ENCODE peak calls at places on chromosomes 13 and 19, in nine cellular contexts. E is GM12878, W is GM23338, F is keratinocyte, Z is K562, N is astrocyte, L is PC-3, U is neuronal stem cell, D is IMR-90. T is an unnamed sample.

GRCh38 chr19:17418710-17419109 is 1.1 kb upstream of the MVB12A start:
- DNase-seq in E (no peak), N (no peak), L (no peak), F (no peak), D (no peak), U (no peak), Z (no peak), W (no peak), T (no peak)

GRCh38 chr13:66040506-66040905 is 1189.6 kb downstream of the PCDH9 start:
- DNase-seq in F (no peak), N (no peak), W (no peak), D (no peak), U (no peak), E (no peak), Z (no peak), L (no peak), T (no peak)

GRCh38 chr13:113616281-113616906 is 31.8 kb downstream of the TFDP1 start:
- DNase-seq in U (no peak), L (no peak), N (no peak), D (peak), Z (no peak), W (no peak), F (no peak), E (no peak), T (peak)

GRCh38 chr13:27226991-27227390 is 24.4 kb upstream of the RPL21 start:
- DNase-seq in N (no peak), E (no peak), Z (no peak), L (no peak), U (no peak), F (no peak), W (no peak), D (no peak), T (no peak)

GRCh38 chr19:343941-344624 is 513 bp downstream of the MIER2 start:
- DNase-seq in Z (peak), E (no peak), W (peak), F (no peak), U (peak), N (no peak), L (no peak), D (no peak), T (peak)

GRCh38 chr13:50085063-50085462 is 69.8 kb downstream of the KCNRG start:
- DNase-seq in U (peak), N (no peak), Z (peak), F (no peak), L (peak), E (no peak), D (peak), W (peak), T (peak)

GRCh38 chr19:19540707-19541515 is 2.8 kb downstream of the CILP2 start:
- DNase-seq in L (peak), N (no peak), W (peak), E (no peak), Z (peak), U (peak), F (peak), D (no peak), T (peak)

GRCh38 chr13:112859817-112860190 is 109.2 kb upstream of the MCF2L start:
- DNase-seq in W (no peak), Z (no peak), D (peak), N (peak), L (peak), U (no peak), E (no peak), F (no peak), T (peak)

GRCh38 chr19:7833225-7834156 is 3.5 kb downstream of the EVI5L start:
- DNase-seq in E (no peak), N (peak), Z (peak), L (peak), D (peak), U (no peak), F (peak), W (no peak), T (no peak)

GRCh38 chr19:10855879-10856522 is 7.8 kb downstream of the C19orf38 start:
- DNase-seq in W (peak), L (peak), U (no peak), D (no peak), E (no peak), Z (no peak), N (no peak), F (no peak), T (no peak)

GRCh38 chr19:44176590-44176989 is 11.7 kb downstream of the ZNF226 start:
- DNase-seq in D (no peak), L (no peak), F (no peak), Z (no peak), U (no peak), N (no peak), E (no peak), W (no peak), T (no peak)

GRCh38 chr19:2693492-2693891 is 9.0 kb downstream of the GNG7 start:
- DNase-seq in Z (no peak), E (no peak), D (no peak), W (no peak), U (no peak), F (no peak), L (no peak), N (no peak), T (peak)
- H3K4me3 ChIP-seq in Z (no peak), E (no peak), D (no peak), W (no peak), U (no peak), F (no peak), L (no peak), N (no peak), T (no peak)

GRCh38 chr13:52739468-52740071 is at the start of gene CNMD:
- DNase-seq in W (peak), D (no peak), E (no peak), U (no peak), N (no peak), L (no peak), Z (no peak), F (no peak), T (no peak)
- H2AFZ ChIP-seq in W (peak), D (peak), E (no peak), U (peak), N (peak), L (no peak), Z (peak), F (no peak), T (peak)

DNA sequence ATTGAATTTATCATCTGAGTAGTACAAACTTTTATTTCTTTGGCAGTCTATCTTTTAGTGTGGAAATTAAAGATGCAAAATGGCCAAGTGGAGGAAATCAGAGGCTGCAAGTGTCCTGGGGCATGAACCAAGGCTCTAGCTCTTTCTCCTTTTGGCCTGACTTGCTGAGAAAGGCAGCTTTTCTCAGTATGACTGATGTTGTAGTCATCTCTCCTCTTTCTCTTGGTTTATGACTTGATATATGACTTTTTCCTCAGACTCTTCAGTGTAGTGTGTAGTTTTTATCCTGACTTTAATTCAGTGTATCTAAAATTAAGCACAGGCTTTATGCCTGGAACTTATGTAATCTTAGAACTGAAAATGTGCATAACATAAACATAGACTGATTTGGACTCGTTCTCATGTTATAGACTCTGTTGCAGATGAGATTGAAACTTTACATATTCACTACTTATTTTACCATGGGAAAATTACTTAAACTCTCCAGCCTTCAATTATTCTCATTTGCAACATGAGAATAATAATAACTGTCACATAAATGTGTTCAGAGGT is 65.8 kb downstream of the SLITRK5 start:
- DNase-seq in U (no peak), L (no peak), N (no peak), W (no peak), D (no peak), E (no peak), F (no peak), Z (no peak), T (no peak)
- H3K27ac ChIP-seq in U (no peak), L (no peak), N (no peak), W (no peak), D (no peak), E (no peak), F (no peak), Z (no peak), T (no peak)

GRCh38 chr13:94236132-94236531 is 243.3 kb downstream of the DCT start:
- DNase-seq in Z (no peak), N (no peak), L (no peak), F (no peak), W (no peak), D (no peak), E (no peak), U (no peak), T (no peak)
- H3K4me3 ChIP-seq in Z (no peak), N (no peak), L (no peak), F (no peak), W (no peak), D (no peak), E (no peak), U (no peak), T (no peak)

GRCh38 chr13:52070929-52071523 is 46.5 kb downstream of the UTP14C start:
- DNase-seq in D (peak), L (no peak), W (no peak), U (no peak), N (peak), F (no peak), E (no peak), Z (peak), T (peak)
- H2AFZ ChIP-seq in D (no peak), L (no peak), W (no peak), U (no peak), N (no peak), F (no peak), E (no peak), Z (peak), T (no peak)

DNA sequence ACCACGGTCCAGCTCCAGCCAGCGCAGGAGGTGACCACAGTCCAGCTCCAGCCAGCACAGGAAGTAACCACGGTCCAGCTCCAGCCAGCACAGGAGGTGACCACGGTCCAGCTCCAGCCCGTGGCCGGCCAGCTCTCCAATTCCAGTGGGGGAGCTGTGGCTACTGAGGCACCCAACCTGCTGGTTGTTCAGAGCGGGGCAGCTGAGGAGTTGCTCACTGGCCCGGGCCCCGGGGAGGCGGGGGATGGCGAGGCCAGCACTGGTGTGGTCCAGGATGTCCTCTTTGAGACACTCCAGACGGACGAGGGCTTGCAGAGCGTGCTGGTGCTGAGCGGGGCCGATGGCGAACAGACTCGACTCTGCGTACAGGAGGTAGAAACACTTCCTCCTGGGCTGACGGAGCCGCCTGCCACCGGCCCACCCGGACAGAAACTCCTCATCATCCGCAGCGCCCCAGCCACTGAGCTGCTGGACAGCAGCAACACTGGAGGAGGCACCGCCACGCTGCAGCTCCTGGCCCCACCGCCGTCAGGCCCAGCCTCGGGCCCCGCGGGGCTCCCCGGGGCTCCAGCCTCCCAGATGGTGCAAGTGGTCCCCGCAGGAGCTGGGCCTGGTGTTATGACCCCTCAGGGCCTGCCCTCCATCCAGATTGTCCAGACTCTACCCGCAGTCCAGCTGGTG is 1.2 kb upstream of the NAT14 start:
- DNase-seq in F (no peak), E (no peak), D (no peak), Z (no peak), U (no peak), L (no peak), W (no peak), N (no peak), T (peak)
- H3K27ac ChIP-seq in F (no peak), E (no peak), D (no peak), Z (no peak), U (no peak), L (no peak), W (no peak), N (no peak), T (no peak)

GRCh38 chr19:55621673-55622231 is 2.6 kb downstream of the ZNF784 start:
- DNase-seq in D (no peak), L (no peak), N (no peak), U (no peak), F (no peak), Z (no peak), W (no peak), E (no peak), T (peak)
- H3K4me3 ChIP-seq in D (no peak), L (no peak), N (no peak), U (no peak), F (no peak), Z (no peak), W (no peak), E (no peak), T (no peak)

GRCh38 chr19:35644206-35644986 is 2.9 kb downstream of the ETV2 start:
- DNase-seq in L (peak), W (peak), E (peak), Z (peak), U (peak), F (no peak), D (peak), N (peak), T (peak)

GRCh38 chr19:35643255-35644205 is 2.0 kb downstream of the ETV2 start:
- DNase-seq in D (peak), U (peak), N (peak), W (peak), L (peak), F (no peak), Z (peak), E (peak), T (peak)

GRCh38 chr19:35642798-35643254 is 1.3 kb downstream of the ETV2 start:
- DNase-seq in E (no peak), N (no peak), D (no peak), U (no peak), L (no peak), Z (no peak), W (peak), F (no peak), T (peak)

GRCh38 chr19:35641515-35642151 is at the start of gene ETV2:
- DNase-seq in L (no peak), F (no peak), N (no peak), W (peak), E (no peak), D (peak), Z (peak), U (no peak), T (peak)

GRCh38 chr19:35642312-35642711 is 767 bp downstream of the ETV2 start:
- DNase-seq in W (peak), D (no peak), N (no peak), Z (peak), U (no peak), F (no peak), E (no peak), L (no peak), T (peak)
- H2AFZ ChIP-seq in W (no peak), D (peak), N (peak), Z (peak), U (no peak), F (no peak), E (no peak), L (no peak), T (no peak)

DNA sequence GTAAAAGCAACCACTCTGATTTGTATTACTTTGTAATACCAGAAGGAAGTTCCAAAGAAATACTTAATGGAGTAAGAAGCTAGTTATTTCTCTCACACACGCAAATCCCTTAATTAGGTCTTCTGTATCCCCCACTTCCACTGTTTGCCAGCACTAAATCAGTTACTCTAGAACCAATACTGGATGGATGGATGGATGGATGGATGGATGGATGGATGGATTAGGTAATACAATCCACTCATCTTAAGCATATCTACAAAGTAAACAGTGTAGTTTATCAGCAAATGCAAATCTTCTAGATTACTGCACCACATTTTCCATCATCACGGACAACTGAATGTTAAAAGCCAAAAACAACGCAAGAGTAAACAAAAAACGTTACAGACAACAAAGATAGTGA is 5.2 kb upstream of the EFNB2 start:
- DNase-seq in U (no peak), W (no peak), N (no peak), D (no peak), F (no peak), E (no peak), Z (no peak), L (no peak), T (no peak)
- H3K27ac ChIP-seq in U (no peak), W (no peak), N (no peak), D (no peak), F (no peak), E (no peak), Z (no peak), L (no peak), T (no peak)

GRCh38 chr13:109684084-109684835 is 102.1 kb downstream of the IRS2 start:
- DNase-seq in F (no peak), N (no peak), D (no peak), L (no peak), U (no peak), Z (no peak), W (no peak), E (no peak), T (no peak)
- H3K4me3 ChIP-seq in F (no peak), N (no peak), D (no peak), L (no peak), U (no peak), Z (no peak), W (no peak), E (no peak), T (no peak)

T was measured in osteoblast.